ENCODE peak calls at places on chromosomes 7 and 10, in five cellular contexts. V is GM13977, W is mucosa of descending colon, C is suprapubic skin, K is adrenal gland. N is an unnamed sample.

GRCh38 chr7:17932770-17933169 is 7.5 kb downstream of the SNX13 start:
- DNase-seq in V (no peak), W (no peak), C (no peak), K (no peak), N (no peak)

GRCh38 chr7:8263048-8263447 is 1.1 kb upstream of the ICA1 start:
- DNase-seq in V (no peak), W (no peak), C (no peak), K (no peak), N (no peak)

GRCh38 chr10:128865398-128865797 is 601.6 kb upstream of the MGMT start:
- DNase-seq in V (no peak), W (no peak), C (no peak), K (no peak), N (no peak)

GRCh38 chr7:83614112-83614511 is 34.8 kb downstream of the SEMA3E start:
- DNase-seq in V (no peak), W (no peak), C (no peak), K (no peak), N (no peak)

GRCh38 chr10:97180367-97180763 is 5.4 kb downstream of the SLIT1 start:
- DNase-seq in V (no peak), W (no peak), C (peak), K (no peak), N (no peak)

GRCh38 chr7:131563918-131564317 is 7.5 kb upstream of the PODXL start:
- DNase-seq in V (no peak), W (no peak), C (no peak), K (no peak), N (no peak)

GRCh38 chr7:141452911-141453310 is 98.3 kb upstream of the AGK start:
- DNase-seq in V (no peak), W (no peak), C (no peak), K (no peak), N (no peak)

GRCh38 chr7:52423251-52423650 is 612.2 kb upstream of the POM121L12 start:
- DNase-seq in V (no peak), W (no peak), C (no peak), K (no peak), N (no peak)

GRCh38 chr10:60008816-60009215 is 102.5 kb upstream of the CCDC6 start:
- DNase-seq in V (no peak), W (no peak), C (no peak), K (no peak), N (no peak)

GRCh38 chr7:28573059-28573553 is 160.8 kb downstream of the CREB5 start:
- DNase-seq in V (no peak), W (peak), C (no peak), K (no peak), N (no peak)

GRCh38 chr10:50404021-50404823 is 152.9 kb upstream of the ASAH2 start:
- DNase-seq in V (no peak), W (no peak), C (no peak), K (no peak), N (no peak)

GRCh38 chr10:123573236-123574147 is 92.7 kb upstream of the GPR26 start:
- DNase-seq in V (peak), W (peak), C (no peak), K (peak), N (no peak)

GRCh38 chr10:3781458-3782098 is 3.4 kb downstream of the KLF6 start:
- DNase-seq in V (no peak), W (peak), C (no peak), K (no peak), N (peak)

GRCh38 chr10:12180221-12180974 is 15.3 kb downstream of the NUDT5 start:
- DNase-seq in V (no peak), W (no peak), C (no peak), K (no peak), N (no peak)
- TF ChIP-seq CTCF in V (no peak), W (no peak), C (no peak), K (no peak), N (no peak)

GRCh38 chr10:79202188-79203013 is 133.6 kb downstream of the ZMIZ1 start:
- DNase-seq in V (peak), W (peak), C (no peak), K (no peak), N (peak)
- TF ChIP-seq CTCF in V (peak), W (no peak), C (no peak), K (peak), N (peak)

GRCh38 chr7:50632561-50633413 is 67.6 kb upstream of the DDC start:
- DNase-seq in V (peak), W (peak), C (no peak), K (peak), N (no peak)
- TF ChIP-seq CTCF in V (peak), W (peak), C (peak), K (peak), N (peak)

DNA sequence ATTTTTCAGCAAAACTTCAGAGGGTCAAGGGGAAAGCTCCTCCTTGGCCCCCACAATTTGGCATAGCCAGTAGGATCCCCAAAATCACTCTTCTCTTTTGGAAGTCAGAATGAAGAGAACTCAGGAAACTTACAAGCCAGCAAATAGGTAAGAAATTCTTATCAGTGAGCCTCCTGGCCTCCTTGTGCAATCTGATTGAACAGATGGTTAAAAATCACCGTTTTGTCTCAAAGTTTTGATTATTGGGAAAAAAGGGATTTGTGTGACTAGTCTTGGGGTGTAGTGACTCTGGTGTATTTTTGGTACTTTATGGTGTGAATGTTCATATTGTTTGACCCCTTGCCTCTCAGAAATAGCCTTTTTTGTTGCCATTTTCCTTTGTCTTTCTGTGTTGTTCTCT is 56.2 kb downstream of the HTR7 start:
- DNase-seq in V (no peak), W (no peak), C (no peak), K (no peak), N (no peak)
- TF ChIP-seq CTCF in V (no peak), W (no peak), C (no peak), K (no peak), N (no peak)

N was measured in CD14-positive monocyte.